ENCODE peak calls at places on chromosome 16, in seven cellular contexts. F is AG10803; T is GDM1; Y is GM19239; R is H1; U is activated CD4-positive, alpha-beta T cell treated with anti-CD3 and anti-CD28 coated beads, Interleukin-2, amount 10 ng/mL, durations not matched to agents 7 days and 5 days; W is astrocyte of the hippocampus. X is an unnamed sample.

GRCh38 chr16:49643429-49644142 is 212.3 kb downstream of the ZNF423 start:
- DNase-seq in F (peak; percentile 73), T (no peak), Y (no peak), R (no peak), U (no peak), W (peak; percentile 85), X (no peak)

GRCh38 chr16:55588799-55589198 is 22.3 kb downstream of the CAPNS2 start:
- DNase-seq in F (peak; percentile 5), T (no peak), Y (no peak), R (no peak), U (no peak), W (no peak), X (no peak)

GRCh38 chr16:54281535-54282201 is 4.9 kb downstream of the IRX3 start:
- DNase-seq in F (no peak), T (no peak), Y (no peak), R (no peak), U (no peak), W (peak; percentile 44), X (no peak)

GRCh38 chr16:72198021-72198420 is 26.1 kb upstream of the PMFBP1 start:
- DNase-seq in F (peak; percentile 80), T (no peak), Y (no peak), R (no peak), U (no peak), W (peak; percentile 86), X (peak; percentile 67)

GRCh38 chr16:67115649-67116048 is 5.9 kb downstream of the PHAF1 start:
- DNase-seq in F (peak; percentile 91), T (no peak), Y (no peak), R (no peak), U (no peak), W (peak; percentile 80), X (peak; percentile 77)

GRCh38 chr16:2912330-2913199 is 834 bp downstream of the FLYWCH1 start:
- DNase-seq in F (peak; percentile 70), T (no peak), Y (no peak), R (no peak), U (peak; percentile 47), W (peak; percentile 73), X (no peak)

GRCh38 chr16:53852678-53853077 is 148.7 kb downstream of the FTO start:
- DNase-seq in F (no peak), T (no peak), Y (no peak), R (no peak), U (no peak), W (no peak), X (no peak)

GRCh38 chr16:19389246-19389645 is 28.4 kb upstream of the TMC5 start:
- DNase-seq in F (no peak), T (no peak), Y (no peak), R (no peak), U (peak; percentile 67), W (peak; percentile 40), X (no peak)

GRCh38 chr16:13436641-13437423 is 483.1 kb upstream of the ERCC4 start:
- DNase-seq in F (peak; percentile 40), T (peak; percentile 12), Y (peak; percentile 34), R (no peak), U (no peak), W (no peak), X (peak; percentile 13)

GRCh38 chr16:73890524-73891500 is 405.8 kb upstream of the PSMD7 start:
- DNase-seq in F (peak; percentile 0), T (no peak), Y (no peak), R (peak; percentile 15), U (no peak), W (peak; percentile 5), X (no peak)

GRCh38 chr16:52077656-52078055 is 469.3 kb downstream of the TOX3 start:
- DNase-seq in F (no peak), T (no peak), Y (no peak), R (no peak), U (no peak), W (no peak), X (no peak)

GRCh38 chr16:3980311-3981111 is 100.0 kb upstream of the CREBBP start:
- DNase-seq in F (peak; percentile 71), T (no peak), Y (no peak), R (no peak), U (no peak), W (peak; percentile 82), X (no peak)